ENCODE peak calls at places on chromosomes 16 and 17, in four cellular contexts. A is activated CD8-positive, alpha-beta memory T cell treated with anti-CD3 and anti-CD28 coated beads for 24 hours; Y is Caki2; T is OCI-M1. X is an unnamed sample.
A peak's percentile ranks its signal among the peaks of the same experiment; 100 is the strongest.

GRCh38 chr17:79949646-79950292 is 85.9 kb downstream of the TBC1D16 start:
- DNase-seq in Y (no peak), A (no peak), T (no peak), X (no peak)

GRCh38 chr17:78597923-78598545 is 20.8 kb upstream of the DNAH17 start:
- DNase-seq in Y (peak; percentile 32), T (peak; percentile 82), A (no peak), X (peak; percentile 31)

GRCh38 chr17:13385481-13385907 is 216.2 kb downstream of the HS3ST3A1 start:
- DNase-seq in Y (no peak), T (peak; percentile 89), A (no peak), X (peak; percentile 13)

GRCh38 chr16:85445779-85446222 is 167.3 kb upstream of the GSE1 start:
- DNase-seq in A (no peak), Y (no peak), T (no peak), X (no peak)

GRCh38 chr17:4899341-4900230 is at the start of gene C17orf107:
- DNase-seq in Y (peak; percentile 61), A (peak; percentile 99), T (no peak), X (peak; percentile 3)

GRCh38 chr16:59192551-59193199 is 458.6 kb upstream of the GOT2 start:
- DNase-seq in T (peak; percentile 70), A (no peak), Y (peak; percentile 6), X (peak; percentile 9)

GRCh38 chr17:31452101-31452500 is 60.6 kb downstream of the RAB11FIP4 start:
- DNase-seq in A (no peak), T (no peak), Y (no peak), X (no peak)

GRCh38 chr17:76884995-76885896 is 17.0 kb downstream of the MGAT5B start:
- DNase-seq in T (no peak), Y (no peak), A (no peak), X (no peak)

GRCh38 chr16:88331989-88332920 is 50.5 kb upstream of the ZNF469 start:
- DNase-seq in T (no peak), Y (peak; percentile 98), A (no peak), X (peak; percentile 100)

GRCh38 chr16:74896389-74897370 is 88.2 kb downstream of the WDR59 start:
- DNase-seq in A (no peak), T (no peak), Y (peak; percentile 54), X (peak; percentile 71)

GRCh38 chr17:34503804-34504203 is 75.6 kb upstream of the TMEM132E start:
- DNase-seq in A (no peak), Y (no peak), T (peak; percentile 78), X (no peak)

GRCh38 chr16:30032083-30032819 is 1.2 kb upstream of the TLCD3B start:
- DNase-seq in A (peak; percentile 84), T (peak; percentile 89), Y (peak; percentile 56), X (peak; percentile 45)

GRCh38 chr16:87308826-87309225 is 8.4 kb downstream of the C16orf95 start:
- DNase-seq in Y (no peak), T (no peak), A (no peak), X (no peak)

GRCh38 chr17:73841431-73842060 is 197.3 kb upstream of the SDK2 start:
- DNase-seq in T (no peak), A (no peak), Y (no peak), X (no peak)

X was measured in HFFc6.